ENCODE peak calls at places on chromosomes 2 and 18, in nine cellular contexts. Y is tibial artery; E is astrocyte; R is Calu3; I is CD8-positive, alpha-beta T cell; A is fibroblast of pulmonary artery; Q is thoracic aorta; S is choroid plexus epithelial cell; H is mesothelial cell of epicardium. C is an unnamed sample.
A peak's percentile ranks its signal among the peaks of the same experiment; 100 is the strongest.

GRCh38 chr2:20599001-20599600 is 51.8 kb downstream of the HS1BP3 start:
- DNase-seq in Y (peak; percentile 74), E (no peak), R (no peak), I (no peak), A (no peak), Q (no peak), S (no peak), H (no peak), C (no peak)

GRCh38 chr18:2654828-2655152 is 736 bp upstream of the SMCHD1 start:
- DNase-seq in Y (no peak), E (no peak), R (no peak), I (no peak), A (no peak), Q (no peak), S (no peak), H (no peak), C (peak; percentile 18)

GRCh38 chr2:168482245-168482644 is 26.2 kb downstream of the CERS6 start:
- DNase-seq in Y (no peak), E (no peak), R (no peak), I (no peak), A (no peak), Q (no peak), S (peak; percentile 63), H (no peak), C (no peak)

GRCh38 chr2:55590810-55591440 is 26.5 kb downstream of the PPP4R3B start:
- DNase-seq in Y (no peak), E (peak; percentile 49), R (no peak), I (no peak), A (no peak), Q (no peak), S (no peak), H (no peak), C (peak; percentile 7)

GRCh38 chr2:211331736-211332135 is 775.3 kb downstream of the CPS1 start:
- DNase-seq in Y (no peak), E (no peak), R (no peak), I (no peak), A (no peak), Q (no peak), S (no peak), H (no peak), C (no peak)

GRCh38 chr2:168434164-168434563 is 21.9 kb upstream of the CERS6 start:
- DNase-seq in Y (peak; percentile 37), E (no peak), R (peak; percentile 30), I (no peak), A (peak; percentile 11), Q (no peak), S (no peak), H (peak; percentile 73), C (peak; percentile 18)

GRCh38 chr2:30665761-30666306 is 141.4 kb downstream of the CAPN13 start:
- DNase-seq in Y (no peak), E (no peak), R (no peak), I (no peak), A (no peak), Q (no peak), S (no peak), H (no peak), C (no peak)

GRCh38 chr2:219029829-219030165 is 11.5 kb downstream of the CFAP65 start:
- DNase-seq in Y (peak; percentile 79), E (peak; percentile 17), R (peak; percentile 92), I (peak; percentile 45), A (peak; percentile 79), Q (peak; percentile 19), S (peak; percentile 84), H (peak; percentile 88), C (peak; percentile 74)

GRCh38 chr18:61400016-61400630 is 66.9 kb downstream of the CDH20 start:
- DNase-seq in Y (no peak), E (peak; percentile 3), R (no peak), I (no peak), A (peak; percentile 10), Q (no peak), S (peak; percentile 17), H (no peak), C (peak; percentile 35)

GRCh38 chr2:12043131-12043530 is 296.7 kb downstream of the LPIN1 start:
- DNase-seq in Y (no peak), E (no peak), R (no peak), I (no peak), A (no peak), Q (no peak), S (no peak), H (no peak), C (no peak)

GRCh38 chr18:13725566-13726227 is 661 bp downstream of the FAM210A start:
- DNase-seq in Y (peak; percentile 20), E (peak; percentile 1), R (no peak), I (no peak), A (peak; percentile 7), Q (no peak), S (peak; percentile 12), H (peak; percentile 38), C (peak; percentile 16)

GRCh38 chr2:100548771-100549170 is 14.0 kb upstream of the PDCL3 start:
- DNase-seq in Y (no peak), E (no peak), R (no peak), I (no peak), A (no peak), Q (no peak), S (no peak), H (no peak), C (no peak)

GRCh38 chr2:175567435-175568061 is 386.0 kb upstream of the ATP5MC3 start:
- DNase-seq in Y (no peak), E (no peak), R (no peak), I (no peak), A (no peak), Q (no peak), S (no peak), H (no peak), C (no peak)

GRCh38 chr2:210086292-210086691 is 83.9 kb downstream of the RPE start:
- DNase-seq in Y (no peak), E (peak; percentile 34), R (no peak), I (no peak), A (peak; percentile 47), Q (no peak), S (peak; percentile 48), H (no peak), C (peak; percentile 46)

GRCh38 chr2:85326946-85327756 is 638 bp downstream of the TGOLN2 start:
- DNase-seq in Y (peak; percentile 55), E (no peak), R (peak; percentile 39), I (peak; percentile 39), A (peak; percentile 55), Q (no peak), S (peak; percentile 65), H (peak; percentile 47), C (peak; percentile 59)

GRCh38 chr18:11885278-11885991 is 22.7 kb downstream of the MPPE1 start:
- DNase-seq in Y (no peak), E (no peak), R (peak; percentile 35), I (no peak), A (no peak), Q (no peak), S (no peak), H (no peak), C (no peak)

GRCh38 chr2:227503433-227504406 is 31.8 kb downstream of the AGFG1 start:
- DNase-seq in Y (peak; percentile 57), E (peak; percentile 58), R (peak; percentile 69), I (no peak), A (peak; percentile 50), Q (peak; percentile 60), S (no peak), H (no peak), C (peak; percentile 65)

GRCh38 chr2:152376385-152376784 is 41.4 kb downstream of the FMNL2 start:
- DNase-seq in Y (no peak), E (no peak), R (peak; percentile 25), I (no peak), A (no peak), Q (no peak), S (no peak), H (peak; percentile 40), C (no peak)

GRCh38 chr2:205166749-205167148 is 515.6 kb upstream of the NRP2 start:
- DNase-seq in Y (no peak), E (no peak), R (no peak), I (no peak), A (no peak), Q (no peak), S (peak; percentile 10), H (no peak), C (peak; percentile 11)

GRCh38 chr18:65523461-65523860 is 227.4 kb upstream of the CDH7 start:
- DNase-seq in Y (no peak), E (no peak), R (no peak), I (no peak), A (no peak), Q (no peak), S (no peak), H (no peak), C (no peak)
- TF ChIP-seq CTCF in Y (no peak), E (no peak), R (no peak), I (no peak), A (no peak), Q (no peak), S (no peak), H (no peak), C (no peak)

GRCh38 chr2:237122214-237122666 is 36.6 kb downstream of the COPS8 start:
- DNase-seq in Y (peak; percentile 80), E (peak; percentile 47), R (peak; percentile 84), I (no peak), A (peak; percentile 84), Q (no peak), S (peak; percentile 89), H (no peak), C (peak; percentile 83)
- TF ChIP-seq CTCF in Y (peak; percentile 81), E (peak; percentile 71), R (peak; percentile 85), I (no peak), A (peak; percentile 79), Q (peak; percentile 72), S (peak; percentile 89), H (peak; percentile 40), C (peak; percentile 86)

DNA sequence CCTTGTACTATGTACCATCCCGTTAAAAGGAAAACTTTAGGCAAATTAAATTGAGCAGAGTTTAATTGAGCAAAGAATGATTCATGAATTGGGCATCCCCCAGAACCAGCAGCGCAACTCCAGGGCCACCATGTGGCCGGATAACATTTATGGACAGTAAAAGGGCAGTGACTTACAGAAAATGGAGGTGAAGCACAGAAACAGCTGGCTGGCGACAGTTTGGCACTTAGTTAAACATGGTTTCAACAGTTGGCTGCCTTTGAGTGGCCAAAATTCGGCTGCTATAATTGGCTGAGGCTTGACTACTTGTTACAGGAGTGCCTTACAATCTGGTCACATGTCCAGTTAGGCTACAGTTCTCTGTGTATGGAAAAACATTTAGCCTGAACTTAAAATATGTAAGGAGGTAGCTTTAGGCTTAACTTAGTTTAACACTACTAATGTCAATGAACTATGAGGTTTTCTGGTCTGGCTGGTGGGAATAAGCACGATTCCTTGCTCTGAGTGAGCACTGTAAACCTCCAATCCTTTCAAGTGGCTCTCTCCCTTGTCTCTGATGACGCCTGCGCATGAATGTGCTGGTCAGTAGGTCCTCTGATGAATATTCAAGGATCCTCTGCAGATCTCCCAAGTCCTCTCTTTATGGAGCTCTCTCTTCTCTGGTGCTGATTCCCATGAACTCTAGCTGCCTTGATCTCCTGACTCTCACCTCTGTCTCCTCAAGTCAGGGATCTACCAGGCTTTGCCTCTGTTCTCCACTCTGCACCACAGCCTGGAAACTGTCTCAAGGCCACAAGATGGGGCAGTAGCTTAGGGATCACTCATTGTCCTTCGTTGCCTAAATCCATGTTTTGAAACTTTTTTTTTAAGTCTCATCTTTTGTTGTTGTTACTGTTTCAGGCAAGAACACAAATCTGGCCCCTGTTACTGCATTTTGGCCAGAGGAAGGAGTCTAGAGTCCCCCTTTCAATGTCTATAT is 24.4 kb upstream of the RAB31 start:
- DNase-seq in Y (peak; percentile 67), E (peak; percentile 63), R (peak; percentile 75), I (no peak), A (peak; percentile 88), Q (no peak), S (peak; percentile 90), H (no peak), C (peak; percentile 86)
- TF ChIP-seq CTCF in Y (peak; percentile 49), E (peak; percentile 56), R (peak; percentile 48), I (no peak), A (peak; percentile 82), Q (peak; percentile 23), S (peak; percentile 77), H (no peak), C (peak; percentile 62)

GRCh38 chr2:173090973-173091660 is 15.5 kb downstream of the MAP3K20 start:
- DNase-seq in Y (peak; percentile 66), E (no peak), R (no peak), I (no peak), A (no peak), Q (no peak), S (no peak), H (no peak), C (peak; percentile 42)
- TF ChIP-seq CTCF in Y (no peak), E (peak; percentile 24), R (no peak), I (no peak), A (peak; percentile 54), Q (no peak), S (peak; percentile 57), H (no peak), C (peak; percentile 73)